ENCODE peak calls at places on chromosomes 13 and 19, in eight cellular contexts. L, B, T, M, C, Y, J and I are unnamed samples.

GRCh38 chr19:45768644-45769053 is 403 bp downstream of the SIX5 start:
- DNase-seq in L (no peak), C (no peak), B (peak; percentile 78), T (no peak), Y (peak; percentile 65), J (no peak), M (peak; percentile 64), I (no peak)

GRCh38 chr13:23621316-23621645 is 51.1 kb downstream of the TNFRSF19 start:
- DNase-seq in B (no peak), C (no peak), L (no peak), J (no peak), T (no peak), Y (peak; percentile 36), M (no peak), I (no peak)

GRCh38 chr13:94966380-94966779 is 254.0 kb upstream of the SOX21 start:
- DNase-seq in J (no peak), M (no peak), L (no peak), B (no peak), Y (no peak), T (no peak), C (no peak), I (no peak)

GRCh38 chr19:6210091-6210490 is 69.7 kb downstream of the MLLT1 start:
- DNase-seq in L (no peak), C (no peak), J (no peak), T (no peak), M (no peak), Y (no peak), B (peak; percentile 11), I (no peak)

GRCh38 chr13:35923347-35923746 is 207.8 kb downstream of the DCLK1 start:
- DNase-seq in Y (peak; percentile 47), M (peak; percentile 56), J (peak; percentile 49), C (no peak), L (no peak), T (no peak), B (no peak), I (no peak)

GRCh38 chr13:61965756-61966155 is 550.1 kb upstream of the PCDH20 start:
- DNase-seq in T (no peak), J (no peak), C (no peak), B (no peak), M (no peak), L (no peak), Y (no peak), I (no peak)

GRCh38 chr19:18364826-18365528 is 21.0 kb upstream of the GDF15 start:
- DNase-seq in C (peak; percentile 68), M (peak; percentile 100), J (peak; percentile 99), Y (peak; percentile 71), L (no peak), T (peak; percentile 76), B (no peak), I (no peak)

GRCh38 chr13:80824231-80824630 is 483.3 kb upstream of the SPRY2 start:
- DNase-seq in Y (no peak), J (peak; percentile 26), M (peak; percentile 91), T (no peak), B (no peak), C (no peak), L (no peak), I (no peak)

GRCh38 chr19:14138576-14139265 is 2.3 kb upstream of the ASF1B start:
- DNase-seq in Y (no peak), M (peak; percentile 44), L (no peak), C (no peak), T (no peak), B (no peak), J (no peak), I (no peak)

GRCh38 chr19:17775245-17775927 is 19.6 kb upstream of the B3GNT3 start:
- DNase-seq in Y (no peak), M (peak; percentile 43), C (no peak), B (no peak), L (no peak), J (no peak), T (peak; percentile 39), I (no peak)

GRCh38 chr19:45824531-45825262 is 9.6 kb upstream of the RSPH6A start:
- DNase-seq in B (peak; percentile 34), M (no peak), Y (no peak), T (no peak), J (no peak), L (no peak), C (no peak), I (no peak)

GRCh38 chr13:28552288-28552687 is 57.4 kb upstream of the FLT1 start:
- DNase-seq in M (no peak), J (no peak), C (no peak), L (no peak), T (no peak), B (no peak), Y (no peak), I (no peak)

GRCh38 chr19:45016388-45017314 is 15.4 kb downstream of the RELB start:
- DNase-seq in J (peak; percentile 58), L (peak; percentile 76), C (peak; percentile 36), M (peak; percentile 74), Y (peak; percentile 82), B (peak; percentile 72), T (peak; percentile 62), I (peak; percentile 87)

GRCh38 chr19:48443262-48443661 is 2.5 kb upstream of the GRWD1 start:
- DNase-seq in C (no peak), Y (no peak), L (no peak), B (no peak), M (no peak), J (no peak), T (no peak), I (no peak)

GRCh38 chr13:51262501-51263211 is 40.5 kb downstream of the FAM124A start:
- DNase-seq in T (no peak), C (no peak), J (no peak), Y (no peak), B (no peak), L (no peak), M (no peak), I (no peak)

GRCh38 chr19:46791944-46792343 is 3.5 kb upstream of the SLC1A5 start:
- DNase-seq in B (no peak), M (no peak), J (no peak), C (no peak), L (peak; percentile 79), T (no peak), Y (no peak), I (no peak)

GRCh38 chr19:2636897-2637683 is 65.4 kb downstream of the GNG7 start:
- DNase-seq in T (no peak), Y (peak; percentile 67), C (peak; percentile 47), B (peak; percentile 82), L (peak; percentile 70), M (peak; percentile 65), J (no peak), I (peak; percentile 68)
- H3K4me3 ChIP-seq in T (no peak overlapping the region), Y (no peak overlapping the region), C (peak overlapping the region; percentile 4), B (no peak overlapping the region), L (no peak overlapping the region), M (no peak overlapping the region), J (no peak overlapping the region), I (peak overlapping the region; percentile 33)

DNA sequence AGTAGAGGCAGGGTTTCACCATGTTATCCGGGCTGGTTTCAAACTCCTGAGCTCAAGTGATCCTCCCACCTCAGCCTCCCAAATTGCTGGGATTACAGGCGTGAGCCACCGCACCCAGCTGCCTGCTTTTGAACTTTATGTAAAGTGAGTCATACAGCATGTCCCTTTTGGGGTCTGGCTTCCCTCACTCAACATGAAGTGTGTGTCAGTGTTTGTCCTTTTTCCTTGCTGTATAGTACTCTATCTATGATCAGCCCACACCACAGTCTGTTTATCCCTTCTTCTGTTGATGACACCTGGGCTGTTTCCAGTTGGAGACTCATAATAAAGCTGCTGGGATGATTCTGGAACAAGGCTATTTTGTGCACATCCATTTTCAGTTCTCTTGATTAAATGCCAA is 2.1 kb downstream of the SPIB start:
- DNase-seq in L (no peak), M (no peak), B (no peak), Y (no peak), C (no peak), T (no peak), J (no peak), I (no peak)
- H3K4me3 ChIP-seq in L (no peak overlapping the region), M (no peak overlapping the region), B (no peak overlapping the region), Y (no peak overlapping the region), C (no peak overlapping the region), T (no peak overlapping the region), J (no peak overlapping the region), I (no peak overlapping the region)

DNA sequence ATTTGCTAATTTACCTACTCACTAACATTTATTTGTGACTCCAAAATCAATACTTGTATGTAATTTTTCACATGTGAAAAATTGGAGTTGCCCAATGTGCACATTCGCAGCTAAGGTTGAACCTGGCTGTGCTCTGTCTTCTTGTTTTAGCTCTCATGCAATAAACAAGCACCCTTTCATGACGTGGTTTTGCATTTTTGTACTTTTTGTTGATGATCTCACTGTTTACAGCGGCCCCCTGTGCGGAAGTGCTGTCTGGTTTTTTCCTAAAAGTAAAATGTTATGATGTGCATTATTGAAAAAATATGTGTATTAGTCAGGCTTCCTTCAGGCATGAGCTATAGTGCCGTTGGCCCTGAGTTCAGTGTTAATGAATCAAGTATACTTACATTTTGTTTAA is 18.1 kb downstream of the DGKH start:
- DNase-seq in C (no peak), J (peak; percentile 54), T (no peak), Y (no peak), L (no peak), B (no peak), M (peak; percentile 55), I (no peak)
- H3K4me3 ChIP-seq in C (no peak overlapping the region), J (no peak overlapping the region), T (no peak overlapping the region), Y (no peak overlapping the region), L (no peak overlapping the region), B (no peak overlapping the region), M (no peak overlapping the region), I (no peak overlapping the region)

DNA sequence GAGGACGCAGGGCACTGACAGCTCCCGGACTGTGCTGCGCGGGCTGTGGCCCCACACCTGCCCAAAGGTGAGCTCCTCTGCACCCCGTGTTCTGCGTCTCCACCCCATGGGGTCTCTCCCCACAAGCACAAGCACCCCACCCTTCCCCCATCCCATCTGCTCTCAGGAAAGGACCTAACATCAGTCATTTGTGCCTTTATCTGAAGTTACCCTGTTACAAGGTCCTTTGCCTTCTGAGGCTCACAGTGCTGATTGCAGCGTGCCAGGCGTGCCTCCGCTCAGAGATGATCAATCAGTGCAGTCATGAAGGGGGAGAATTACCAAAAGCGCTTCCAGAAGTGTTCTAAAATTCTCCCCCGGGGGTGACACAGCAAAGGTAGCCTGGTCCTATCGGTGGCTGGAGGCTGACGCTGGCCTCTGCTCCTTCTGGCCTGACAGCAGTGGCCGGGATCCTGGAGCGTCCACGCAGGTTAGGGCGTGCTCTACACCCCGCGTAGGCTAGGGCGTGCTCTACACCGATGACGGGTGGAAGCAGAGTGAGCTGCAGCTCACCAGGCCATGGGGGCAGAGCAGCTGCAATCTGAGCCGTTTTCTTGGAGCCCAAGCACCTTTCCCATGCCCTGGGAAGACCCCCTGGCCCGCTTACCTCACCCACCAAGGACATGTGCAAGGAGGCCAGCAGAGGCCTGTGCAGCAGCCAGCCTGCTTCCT is 84.7 kb upstream of the TM9SF2 start:
- DNase-seq in M (no peak), B (peak; percentile 39), T (peak; percentile 13), J (no peak), C (no peak), L (no peak), Y (no peak), I (no peak)
- H3K4me3 ChIP-seq in M (no peak overlapping the region), B (no peak overlapping the region), T (no peak overlapping the region), J (no peak overlapping the region), C (no peak overlapping the region), L (no peak overlapping the region), Y (no peak overlapping the region), I (no peak overlapping the region)

GRCh38 chr19:35648017-35648961 is at the start of gene COX6B1:
- DNase-seq in B (peak; percentile 95), L (peak; percentile 99), C (peak; percentile 82), T (peak; percentile 95), J (peak; percentile 90), M (peak; percentile 97), Y (peak; percentile 100), I (peak; percentile 97)
- H3K4me3 ChIP-seq in B (peak within 1 kb of the TSS; percentile 97), L (peak within 1 kb of the TSS; percentile 95), C (peak within 1 kb of the TSS; percentile 88), T (peak within 1 kb of the TSS; percentile 59), J (peak within 1 kb of the TSS; percentile 74), M (peak within 1 kb of the TSS; percentile 66), Y (peak within 1 kb of the TSS; percentile 67), I (peak within 1 kb of the TSS; percentile 82)